ENCODE peak calls at places on chromosomes 1 and 21, in seven cellular contexts. H is ovary, O is IMR-90, S is prostate gland, J is stomach, F is heart left ventricle, K is HepG2. U is an unnamed sample.

GRCh38 chr1:169103002-169103401 is 3.5 kb upstream of the ATP1B1 start:
- DNase-seq in S (no peak), F (no peak), O (no peak), K (no peak), J (no peak), H (no peak), U (no peak)

GRCh38 chr21:46437511-46437910 is 21.2 kb upstream of the DIP2A start:
- DNase-seq in J (no peak), F (no peak), S (no peak), O (no peak), H (no peak), K (no peak), U (no peak)

GRCh38 chr1:4422496-4423289 is 231.7 kb upstream of the AJAP1 start:
- DNase-seq in K (no peak), S (no peak), J (no peak), H (no peak), O (no peak), F (no peak), U (no peak)

GRCh38 chr1:99469641-99470040 is 176.3 kb upstream of the PALMD start:
- DNase-seq in S (no peak), F (no peak), O (peak; percentile 15), J (no peak), K (no peak), H (no peak), U (no peak)

GRCh38 chr1:229627003-229627402 is 956 bp downstream of the URB2 start:
- DNase-seq in K (no peak), S (no peak), J (no peak), O (no peak), H (no peak), F (no peak), U (no peak)

GRCh38 chr1:60825593-60825992 is 256.8 kb upstream of the NFIA start:
- DNase-seq in O (no peak), K (no peak), F (no peak), H (no peak), J (no peak), S (no peak), U (no peak)

GRCh38 chr1:39635205-39635870 is 4.1 kb downstream of the HEYL start:
- DNase-seq in F (peak; percentile 68), J (no peak), H (no peak), K (no peak), O (no peak), S (no peak), U (peak; percentile 50)

GRCh38 chr21:36710729-36711048 is 11.8 kb downstream of the SIM2 start:
- DNase-seq in O (no peak), J (peak; percentile 24), K (no peak), H (no peak), S (no peak), F (no peak), U (no peak)

GRCh38 chr1:185045793-185046441 is 559 bp downstream of the RNF2 start:
- DNase-seq in O (peak; percentile 31), J (peak; percentile 30), S (peak; percentile 10), H (peak; percentile 38), F (peak; percentile 22), K (no peak), U (peak; percentile 30)

GRCh38 chr1:196433000-196433399 is 175.2 kb downstream of the KCNT2 start:
- DNase-seq in K (no peak), O (peak; percentile 4), H (no peak), S (no peak), F (no peak), J (no peak), U (no peak)

GRCh38 chr1:154835531-154836285 is 34.4 kb downstream of the KCNN3 start:
- DNase-seq in H (no peak), F (no peak), O (no peak), K (no peak), S (no peak), J (no peak), U (no peak)

GRCh38 chr1:1777510-1777909 is 760 bp downstream of the NADK start:
- DNase-seq in S (no peak), O (no peak), K (no peak), F (peak; percentile 38), H (no peak), J (no peak), U (no peak)

GRCh38 chr1:20903452-20903851 is 116.3 kb upstream of the HP1BP3 start:
- DNase-seq in O (no peak), J (no peak), H (no peak), K (no peak), S (no peak), F (no peak), U (no peak)

GRCh38 chr1:93816970-93817738 is 61.9 kb downstream of the DNTTIP2 start:
- DNase-seq in O (peak; percentile 85), K (peak; percentile 29), S (no peak), F (peak; percentile 38), J (no peak), H (no peak), U (no peak)

GRCh38 chr1:159196543-159196942 is 8.1 kb upstream of the ACKR1 start:
- DNase-seq in O (no peak), K (no peak), S (no peak), F (no peak), H (no peak), J (no peak), U (no peak)

GRCh38 chr1:21630571-21631338 is 38.4 kb downstream of the RAP1GAP start:
- DNase-seq in K (no peak), J (no peak), O (no peak), F (no peak), H (no peak), S (no peak), U (no peak)

GRCh38 chr1:59354754-59355337 is 58.0 kb downstream of the FGGY start:
- DNase-seq in O (no peak), S (no peak), H (peak; percentile 36), F (peak; percentile 30), J (no peak), K (no peak), U (peak; percentile 72)

GRCh38 chr21:42036313-42036712 is 26.2 kb upstream of the ZBTB21 start:
- DNase-seq in K (no peak), F (no peak), J (no peak), O (no peak), H (no peak), S (no peak), U (no peak)

GRCh38 chr1:162397039-162397448 is 14.9 kb downstream of the SH2D1B start:
- DNase-seq in H (no peak), K (no peak), O (no peak), F (no peak), J (no peak), S (peak; percentile 1), U (no peak)

GRCh38 chr1:209405183-209405823 is 178.2 kb upstream of the CAMK1G start:
- DNase-seq in O (peak; percentile 70), K (no peak), H (no peak), F (no peak), J (no peak), S (no peak), U (no peak)

GRCh38 chr1:225880210-225880584 is 2.0 kb downstream of the TMEM63A start:
- DNase-seq in S (peak; percentile 44), K (no peak), H (no peak), J (no peak), O (no peak), F (no peak), U (no peak)
- TF ChIP-seq POLR2A in S (no peak), K (no peak), H (no peak), J (no peak), O (no peak), F (no peak), U (no peak)

GRCh38 chr1:54407201-54407956 is 1.2 kb upstream of the SSBP3 start:
- DNase-seq in F (peak; percentile 81), H (peak; percentile 78), S (peak; percentile 79), J (peak; percentile 75), K (peak; percentile 86), O (peak; percentile 93), U (peak; percentile 60)

GRCh38 chr1:54404939-54405880 is 984 bp downstream of the SSBP3 start:
- DNase-seq in J (peak; percentile 48), S (no peak), O (no peak), H (peak; percentile 50), F (no peak), K (no peak), U (no peak)

GRCh38 chr1:54404263-54404662 is 1.9 kb downstream of the SSBP3 start:
- DNase-seq in J (no peak), O (no peak), H (no peak), S (no peak), K (no peak), F (no peak), U (no peak)

GRCh38 chr1:54406339-54407181 is at the start of gene SSBP3:
- DNase-seq in H (peak; percentile 93), S (peak; percentile 91), F (peak; percentile 94), K (peak; percentile 79), J (peak; percentile 95), O (peak; percentile 88), U (peak; percentile 89)

DNA sequence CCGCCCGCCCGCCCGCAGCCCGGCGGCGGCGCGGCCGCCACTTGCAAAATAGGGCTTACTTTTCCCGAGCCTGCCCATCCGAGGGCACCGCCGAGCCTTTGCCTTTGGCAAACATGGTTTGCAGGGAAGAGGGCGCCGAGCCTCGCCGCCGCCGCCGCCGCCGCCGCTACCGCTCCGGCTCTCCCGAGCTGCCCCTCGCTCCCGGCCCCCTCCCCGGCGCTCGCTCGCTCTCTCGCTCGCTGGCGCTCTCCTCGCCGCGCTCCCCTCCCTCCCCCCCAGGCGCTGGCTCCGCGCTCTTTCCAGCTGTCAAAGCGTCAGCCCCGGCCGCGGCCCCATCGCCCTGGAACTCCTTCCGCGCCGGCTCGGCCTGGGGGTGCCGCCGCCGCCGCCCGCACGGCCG is 300 bp downstream of the SSBP3 start:
- DNase-seq in K (no peak), O (no peak), J (peak; percentile 42), F (no peak), S (no peak), H (no peak), U (peak; percentile 34)
- H3K4me3 ChIP-seq in K (peak overlapping the region; percentile 81), O (peak overlapping the region; percentile 60), J (peak overlapping the region; percentile 93), F (peak overlapping the region; percentile 96), S (peak overlapping the region; percentile 95), H (peak overlapping the region; percentile 98), U (peak overlapping the region; percentile 97)

GRCh38 chr1:150960646-150961045 is 14.0 kb downstream of the CERS2 start:
- DNase-seq in F (no peak), K (no peak), J (no peak), O (no peak), H (no peak), S (no peak), U (no peak)

GRCh38 chr1:150957666-150958065 is 17.0 kb downstream of the CERS2 start:
- DNase-seq in H (no peak), J (no peak), F (no peak), O (no peak), K (no peak), S (no peak), U (no peak)

GRCh38 chr1:150955274-150955673 is 19.4 kb downstream of the CERS2 start:
- DNase-seq in K (no peak), J (no peak), O (no peak), H (no peak), F (no peak), S (no peak), U (no peak)

DNA sequence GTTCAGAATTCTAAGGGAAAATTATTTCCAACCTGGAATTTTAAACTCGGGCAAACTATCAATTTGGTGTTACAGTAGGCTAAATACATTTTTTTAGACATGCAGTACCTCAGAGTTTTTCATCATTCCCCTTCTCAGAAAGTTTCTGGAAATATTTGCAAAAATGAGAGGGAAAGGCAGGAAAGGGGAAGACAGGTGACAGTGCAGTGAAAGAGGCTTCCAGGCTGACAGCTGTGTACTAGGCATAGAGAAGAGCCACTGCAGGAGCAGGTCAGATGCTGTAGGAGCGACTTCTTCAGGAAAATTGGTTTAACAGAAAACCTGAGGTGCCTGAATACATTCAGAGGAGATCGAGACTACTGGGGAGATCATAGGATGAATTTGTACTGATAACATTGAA is 19.9 kb downstream of the CERS2 start:
- DNase-seq in O (no peak), K (no peak), S (no peak), F (no peak), H (no peak), J (no peak), U (no peak)
- TF ChIP-seq POLR2A in O (no peak), K (no peak), S (no peak), F (no peak), H (no peak), J (no peak), U (no peak)

GRCh38 chr1:94883688-94884087 is 43.2 kb downstream of the CNN3 start:
- DNase-seq in F (no peak), S (no peak), J (no peak), H (peak; percentile 62), K (peak; percentile 47), O (peak; percentile 66), U (no peak)
- H3K4me3 ChIP-seq in F (peak overlapping the region; percentile 22), S (no peak overlapping the region), J (peak overlapping the region; percentile 1), H (peak overlapping the region; percentile 13), K (no peak overlapping the region), O (no peak overlapping the region), U (no peak overlapping the region)